ENCODE peak calls at places on chromosomes 3 and 15, in four cellular contexts. O, C, R and Q are unnamed samples.

GRCh38 chr15:59371458-59372351 is 966 bp downstream of the MYO1E start:
- DNase-seq in O (peak; percentile 65), C (no peak), R (peak; percentile 41), Q (no peak)

GRCh38 chr3:18124501-18124900 is 300.6 kb downstream of the SATB1 start:
- DNase-seq in O (peak; percentile 82), C (no peak), R (no peak), Q (no peak)

GRCh38 chr15:70068783-70069565 is 28.7 kb downstream of the TLE3 start:
- DNase-seq in O (no peak), C (no peak), R (peak; percentile 64), Q (no peak)

GRCh38 chr3:141050576-141050912 is 603 bp upstream of the SPSB4 start:
- DNase-seq in O (no peak), C (no peak), R (no peak), Q (no peak)

GRCh38 chr3:188927971-188928370 is 243.8 kb upstream of the TPRG1 start:
- DNase-seq in O (no peak), C (no peak), R (no peak), Q (no peak)

GRCh38 chr3:81638480-81638879 is 123.0 kb downstream of the GBE1 start:
- DNase-seq in O (no peak), C (no peak), R (no peak), Q (no peak)

GRCh38 chr3:97956051-97956450 is 16.2 kb downstream of the RIOX2 start:
- DNase-seq in O (no peak), C (no peak), R (no peak), Q (no peak)

GRCh38 chr3:191401775-191402357 is 59.1 kb upstream of the PYDC2 start:
- DNase-seq in O (no peak), C (no peak), R (no peak), Q (no peak)

GRCh38 chr3:138417559-138417982 is 16.8 kb upstream of the ESYT3 start:
- DNase-seq in O (peak; percentile 91), C (no peak), R (peak; percentile 85), Q (no peak)

GRCh38 chr3:105260385-105260784 is 106.3 kb upstream of the ALCAM start:
- DNase-seq in O (peak; percentile 20), C (no peak), R (no peak), Q (no peak)

GRCh38 chr3:43062556-43063040 is 43.3 kb downstream of the POMGNT2 start:
- DNase-seq in O (peak; percentile 50), C (peak; percentile 72), R (no peak), Q (no peak)

GRCh38 chr15:52185151-52185561 is 6.0 kb downstream of the GNB5 start:
- DNase-seq in O (no peak), C (no peak), R (peak; percentile 62), Q (no peak)

GRCh38 chr15:77897896-77898406 is 179.6 kb downstream of the TBC1D2B start:
- DNase-seq in O (no peak), C (no peak), R (no peak), Q (no peak)

GRCh38 chr15:58081446-58081845 is 15.9 kb upstream of the ALDH1A2 start:
- DNase-seq in O (peak; percentile 68), C (no peak), R (no peak), Q (no peak)

GRCh38 chr15:73686781-73687256 is 2.6 kb downstream of the CD276 start:
- DNase-seq in O (peak; percentile 98), C (no peak), R (no peak), Q (no peak)

GRCh38 chr15:34336947-34337556 is 529 bp downstream of the SLC12A6 start:
- DNase-seq in O (peak; percentile 33), C (no peak), R (no peak), Q (no peak)

GRCh38 chr3:124260206-124260915 is 268.4 kb upstream of the ROPN1 start:
- DNase-seq in O (peak; percentile 96), C (no peak), R (no peak), Q (no peak)

GRCh38 chr15:68787609-68788264 is 33.0 kb downstream of the ANP32A start:
- DNase-seq in O (no peak), C (no peak), R (no peak), Q (peak; percentile 41)

GRCh38 chr3:134258761-134259347 is 8.2 kb upstream of the RYK start:
- DNase-seq in O (no peak), C (no peak), R (no peak), Q (peak; percentile 31)

GRCh38 chr15:78859971-78860733 is 12.5 kb upstream of the MORF4L1 start:
- DNase-seq in O (peak; percentile 90), C (no peak), R (peak; percentile 80), Q (no peak)

GRCh38 chr3:114624047-114624445 is 330.2 kb downstream of the TIGIT start:
- DNase-seq in O (peak; percentile 69), C (peak; percentile 92), R (peak; percentile 54), Q (no peak)

GRCh38 chr3:183764854-183765731 is 60.3 kb downstream of the MAP6D1 start:
- DNase-seq in O (peak; percentile 75), C (no peak), R (no peak), Q (peak; percentile 3)

GRCh38 chr3:61357902-61358301 is 106.7 kb upstream of the FHIT start:
- DNase-seq in O (no peak), C (no peak), R (no peak), Q (no peak)

GRCh38 chr3:41053220-41053619 is 146.1 kb upstream of the CTNNB1 start:
- DNase-seq in O (no peak), C (no peak), R (no peak), Q (peak; percentile 10)

GRCh38 chr3:148420251-148420650 is 277.5 kb upstream of the AGTR1 start:
- DNase-seq in O (no peak), C (no peak), R (no peak), Q (no peak)

GRCh38 chr15:91553455-91553854 is 300.1 kb upstream of the SLCO3A1 start:
- DNase-seq in O (no peak), C (no peak), R (no peak), Q (no peak)

GRCh38 chr3:122415762-122416654 is at the start of gene WDR5B:
- DNase-seq in O (peak; percentile 98), C (peak; percentile 100), R (peak; percentile 98), Q (peak; percentile 91)

GRCh38 chr15:90063733-90064247 is 38.5 kb downstream of the IDH2 start:
- DNase-seq in O (no peak), C (no peak), R (no peak), Q (no peak)

GRCh38 chr15:70853270-70853854 is 595 bp downstream of the LARP6 start:
- DNase-seq in O (peak; percentile 88), C (no peak), R (peak; percentile 70), Q (no peak)

GRCh38 chr15:98703291-98703690 is 55.0 kb downstream of the IGF1R start:
- DNase-seq in O (no peak), C (no peak), R (no peak), Q (no peak)

GRCh38 chr15:98706387-98706786 is 58.0 kb downstream of the IGF1R start:
- DNase-seq in O (no peak), C (no peak), R (no peak), Q (no peak)

GRCh38 chr15:98708191-98708590 is 59.9 kb downstream of the IGF1R start:
- DNase-seq in O (no peak), C (no peak), R (no peak), Q (no peak)

GRCh38 chr15:98706986-98707385 is 58.6 kb downstream of the IGF1R start:
- DNase-seq in O (no peak), C (no peak), R (no peak), Q (no peak)

GRCh38 chr15:98705070-98705469 is 56.7 kb downstream of the IGF1R start:
- DNase-seq in O (no peak), C (no peak), R (no peak), Q (no peak)
- H3K27ac ChIP-seq in O (no peak overlapping the region), C (no peak overlapping the region), R (no peak overlapping the region), Q (no peak overlapping the region)

GRCh38 chr15:28094732-28095521 is 4.2 kb downstream of the OCA2 start:
- DNase-seq in O (peak; percentile 20), C (no peak), R (no peak), Q (no peak)
- H3K27ac ChIP-seq in O (no peak overlapping the region), C (peak overlapping the region; percentile 76), R (no peak overlapping the region), Q (no peak overlapping the region)

GRCh38 chr3:27526614-27527315 is 42.6 kb upstream of the SLC4A7 start:
- DNase-seq in O (no peak), C (no peak), R (no peak), Q (no peak)

GRCh38 chr3:27521872-27522265 is 37.7 kb upstream of the SLC4A7 start:
- DNase-seq in O (no peak), C (no peak), R (no peak), Q (no peak)

GRCh38 chr3:27521179-27521871 is 37.1 kb upstream of the SLC4A7 start:
- DNase-seq in O (peak; percentile 93), C (no peak), R (no peak), Q (peak; percentile 91)
- H3K27ac ChIP-seq in O (peak overlapping the region; percentile 71), C (peak overlapping the region; percentile 18), R (no peak overlapping the region), Q (peak overlapping the region; percentile 45)

GRCh38 chr3:65777050-65777449 is 261.7 kb downstream of the MAGI1 start:
- DNase-seq in O (no peak), C (no peak), R (no peak), Q (no peak)

GRCh38 chr3:65776494-65776893 is 262.2 kb downstream of the MAGI1 start:
- DNase-seq in O (peak; percentile 73), C (no peak), R (no peak), Q (no peak)

GRCh38 chr3:65783117-65783516 is 255.6 kb downstream of the MAGI1 start:
- DNase-seq in O (peak; percentile 9), C (no peak), R (no peak), Q (no peak)

GRCh38 chr3:65778966-65779365 is 259.8 kb downstream of the MAGI1 start:
- DNase-seq in O (peak; percentile 10), C (no peak), R (no peak), Q (no peak)

GRCh38 chr3:65779393-65779792 is 259.3 kb downstream of the MAGI1 start:
- DNase-seq in O (no peak), C (no peak), R (no peak), Q (no peak)
- H3K27ac ChIP-seq in O (no peak overlapping the region), C (no peak overlapping the region), R (no peak overlapping the region), Q (no peak overlapping the region)

DNA sequence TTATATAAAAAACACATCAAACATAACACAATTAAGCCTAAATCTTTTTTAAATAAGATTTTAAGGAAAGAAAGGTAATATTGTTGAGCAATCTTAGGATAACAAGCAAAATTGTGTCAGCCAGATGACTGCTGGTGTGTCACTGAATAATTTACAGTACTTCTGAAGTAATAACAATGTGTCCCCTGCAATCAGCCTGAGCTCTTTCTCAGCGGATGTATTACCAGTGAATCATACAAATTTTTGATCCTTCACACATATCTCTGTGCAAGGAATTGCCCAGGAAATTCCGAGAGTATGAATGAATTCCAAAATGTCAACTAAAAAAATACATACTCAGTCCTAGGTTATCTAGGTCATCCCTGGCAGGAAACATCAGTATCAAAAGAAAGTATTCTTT is 76.6 kb upstream of the PTX3 start:
- DNase-seq in O (peak; percentile 91), C (no peak), R (no peak), Q (peak; percentile 14)
- H3K27ac ChIP-seq in O (peak overlapping the region; percentile 51), C (no peak overlapping the region), R (no peak overlapping the region), Q (peak overlapping the region; percentile 66)

DNA sequence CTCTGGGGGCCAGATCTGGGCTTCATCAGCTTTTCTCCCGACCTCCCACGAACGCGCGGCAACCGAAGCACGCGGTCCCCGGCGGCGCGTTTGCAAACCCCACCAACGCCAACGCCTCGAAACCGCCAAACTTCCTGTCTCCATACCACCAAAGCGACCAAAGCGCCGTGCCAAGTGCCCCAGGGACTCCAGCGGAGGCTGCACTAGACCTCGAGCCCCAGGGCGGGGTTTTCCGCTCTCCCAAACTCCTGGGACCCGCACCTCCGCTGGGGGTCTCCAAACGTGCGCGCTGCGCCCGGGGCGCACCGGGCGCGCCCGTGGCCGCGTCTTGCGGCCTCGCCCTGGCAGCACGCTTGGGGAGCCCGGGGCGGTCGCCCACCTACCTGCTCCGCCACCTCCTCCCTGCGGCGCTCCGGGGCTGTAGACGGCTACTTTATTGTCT is 156.0 kb upstream of the FRMD4B start:
- DNase-seq in O (peak; percentile 2), C (no peak), R (peak; percentile 43), Q (no peak)
- H3K27ac ChIP-seq in O (no peak overlapping the region), C (no peak overlapping the region), R (no peak overlapping the region), Q (peak overlapping the region; percentile 97)

GRCh38 chr3:101229681-101230080 is 90.7 kb downstream of the IMPG2 start:
- DNase-seq in O (peak; percentile 53), C (no peak), R (no peak), Q (no peak)
- H3K27ac ChIP-seq in O (no peak overlapping the region), C (no peak overlapping the region), R (no peak overlapping the region), Q (no peak overlapping the region)